ENCODE peak calls at places on chromosomes 3 and 15, in five cellular contexts. T, W, F, U and H are unnamed samples.

GRCh38 chr15:33468740-33469139 is 158.0 kb downstream of the RYR3 start:
- DNase-seq in T (no peak), W (no peak), F (no peak), U (no peak), H (no peak)

GRCh38 chr15:85473455-85473854 is 93.1 kb downstream of the AKAP13 start:
- DNase-seq in T (no peak), W (no peak), F (no peak), U (peak; percentile 50), H (no peak)

GRCh38 chr15:77825143-77825542 is 192.4 kb upstream of the LINGO1 start:
- DNase-seq in T (no peak), W (no peak), F (no peak), U (no peak), H (no peak)

GRCh38 chr15:25239471-25240345 is 199.1 kb downstream of the UBE3A start:
- DNase-seq in T (no peak), W (no peak), F (no peak), U (no peak), H (no peak)

GRCh38 chr15:45550436-45550835 is 27.9 kb upstream of the SLC30A4 start:
- DNase-seq in T (no peak), W (no peak), F (no peak), U (peak; percentile 13), H (no peak)

GRCh38 chr3:54045416-54045815 is 76.9 kb upstream of the CACNA2D3 start:
- DNase-seq in T (no peak), W (no peak), F (no peak), U (peak; percentile 62), H (no peak)

GRCh38 chr3:8964436-8965370 is 1.4 kb upstream of the RAD18 start:
- DNase-seq in T (no peak), W (no peak), F (no peak), U (peak; percentile 72), H (peak; percentile 21)

GRCh38 chr3:182879031-182879611 is 85.8 kb downstream of the ATP11B start:
- DNase-seq in T (no peak), W (no peak), F (no peak), U (no peak), H (no peak)

GRCh38 chr3:106765342-106765741 is 611.9 kb upstream of the CCDC54 start:
- DNase-seq in T (no peak), W (no peak), F (no peak), U (peak; percentile 97), H (no peak)

GRCh38 chr3:156551746-156552145 is 3.2 kb downstream of the SSR3 start:
- DNase-seq in T (no peak), W (no peak), F (no peak), U (peak; percentile 79), H (no peak)